ENCODE peak calls at places on chromosomes 4 and X, in nine cellular contexts. J, D, F, N, L, H, O, P and K are unnamed samples.

GRCh38 chrX:75746891-75747639 is 38.0 kb downstream of the MAGEE2 start:
- DNase-seq in J (peak; percentile 85), D (no peak), F (peak; percentile 48), N (no peak), L (no peak), H (no peak), O (no peak), P (peak; percentile 33), K (no peak)

GRCh38 chr4:110165382-110166285 is 32.8 kb downstream of the ELOVL6 start:
- DNase-seq in J (no peak), D (peak; percentile 60), F (no peak), N (peak; percentile 31), L (no peak), H (no peak), O (no peak), P (peak; percentile 57), K (no peak)

GRCh38 chr4:26719954-26720552 is 136.2 kb downstream of the TBC1D19 start:
- DNase-seq in J (no peak), D (peak; percentile 45), F (no peak), N (peak; percentile 8), L (no peak), H (no peak), O (no peak), P (no peak), K (no peak)

GRCh38 chrX:1421433-1422134 is 29.7 kb upstream of the SLC25A6 start:
- DNase-seq in J (peak; percentile 21), D (no peak), F (no peak), N (no peak), L (peak; percentile 52), H (peak; percentile 24), O (no peak), P (no peak), K (no peak)

GRCh38 chrX:45344597-45344996 is 143.9 kb upstream of the DIPK2B start:
- DNase-seq in J (no peak), D (no peak), F (no peak), N (no peak), L (no peak), H (no peak), O (no peak), P (no peak), K (no peak)

GRCh38 chr4:122920473-122920872 is 1.9 kb downstream of the NUDT6 start:
- DNase-seq in J (no peak), D (no peak), F (no peak), N (no peak), L (no peak), H (no peak), O (no peak), P (no peak), K (no peak)

GRCh38 chr4:159105761-159106243 is 2.9 kb downstream of the RAPGEF2 start:
- DNase-seq in J (no peak), D (peak; percentile 96), F (no peak), N (no peak), L (no peak), H (no peak), O (no peak), P (no peak), K (no peak)

GRCh38 chr4:99029018-99029735 is 33.7 kb downstream of the METAP1 start:
- DNase-seq in J (no peak), D (no peak), F (no peak), N (no peak), L (no peak), H (no peak), O (no peak), P (no peak), K (no peak)

GRCh38 chrX:112266136-112266535 is 183.6 kb upstream of the TRPC5 start:
- DNase-seq in J (no peak), D (no peak), F (no peak), N (no peak), L (no peak), H (no peak), O (no peak), P (no peak), K (no peak)

GRCh38 chr4:184805462-184806245 is 20.1 kb downstream of the ACSL1 start:
- DNase-seq in J (peak; percentile 86), D (no peak), F (peak; percentile 62), N (no peak), L (no peak), H (peak; percentile 82), O (no peak), P (peak; percentile 44), K (no peak)
- TF ChIP-seq POLR2A in J (no peak), D (no peak), F (no peak), N (no peak), L (no peak), H (no peak), O (no peak), P (peak; percentile 22), K (no peak)

GRCh38 chr4:154959756-154960155 is 178.7 kb downstream of the RBM46 start:
- DNase-seq in J (no peak), D (no peak), F (no peak), N (no peak), L (no peak), H (no peak), O (no peak), P (no peak), K (no peak)
- TF ChIP-seq POLR2AphosphoS5 in J (no peak), D (no peak), F (no peak), N (no peak), L (no peak), H (no peak), O (no peak), P (no peak), K (no peak)

DNA sequence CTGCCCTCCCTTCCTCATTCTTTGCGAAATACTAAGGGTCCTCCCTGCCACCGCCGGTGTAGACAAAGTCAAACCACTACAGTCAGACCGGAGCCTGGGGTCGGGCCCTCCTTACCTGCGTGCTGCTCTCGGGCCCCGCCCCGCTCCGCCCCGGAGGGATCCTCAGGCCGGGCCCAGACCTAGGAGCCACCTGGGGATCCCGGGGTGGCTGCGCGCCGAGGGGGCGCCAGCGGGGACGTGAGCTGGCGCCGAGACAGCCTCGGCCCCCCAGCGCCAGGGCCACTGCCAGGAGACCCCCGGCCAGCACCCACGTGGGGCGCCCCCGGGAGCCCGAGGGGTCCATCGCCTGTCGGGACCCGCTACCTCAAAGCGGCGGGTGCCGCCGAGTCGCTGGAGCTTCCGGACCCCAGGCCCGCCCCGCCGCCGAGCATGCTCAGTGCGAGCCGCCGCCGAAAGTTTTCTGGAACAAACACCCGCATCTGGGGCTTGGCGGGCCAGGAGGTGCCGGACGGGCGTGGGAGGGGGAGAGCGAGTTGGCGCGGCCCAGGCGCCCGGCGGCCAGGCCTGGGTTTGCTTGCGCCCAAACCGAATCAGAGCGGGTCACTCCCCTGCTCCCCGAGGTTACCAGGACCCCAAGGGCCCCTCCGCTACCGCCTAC is at the start of gene EVC2:
- DNase-seq in J (no peak), D (peak; percentile 47), F (peak; percentile 66), N (no peak), L (peak; percentile 91), H (peak; percentile 88), O (no peak), P (peak; percentile 58), K (peak; percentile 42)
- TF ChIP-seq POLR2A in J (no peak), D (peak; percentile 62), F (no peak), N (no peak), L (peak; percentile 19), H (peak; percentile 44), O (no peak), P (no peak), K (no peak)

GRCh38 chr4:39066371-39066770 is 4.3 kb downstream of the KLHL5 start:
- DNase-seq in J (no peak), D (no peak), F (no peak), N (no peak), L (no peak), H (no peak), O (no peak), P (no peak), K (no peak)

GRCh38 chr4:39067031-39067430 is 5.0 kb downstream of the KLHL5 start:
- DNase-seq in J (no peak), D (no peak), F (no peak), N (no peak), L (no peak), H (no peak), O (no peak), P (no peak), K (no peak)

GRCh38 chr4:39061450-39061849 is 582 bp upstream of the KLHL5 start:
- DNase-seq in J (no peak), D (no peak), F (no peak), N (no peak), L (no peak), H (no peak), O (no peak), P (no peak), K (no peak)

GRCh38 chr4:39062499-39062898 is 467 bp downstream of the KLHL5 start:
- DNase-seq in J (no peak), D (no peak), F (no peak), N (no peak), L (no peak), H (no peak), O (no peak), P (no peak), K (no peak)

DNA sequence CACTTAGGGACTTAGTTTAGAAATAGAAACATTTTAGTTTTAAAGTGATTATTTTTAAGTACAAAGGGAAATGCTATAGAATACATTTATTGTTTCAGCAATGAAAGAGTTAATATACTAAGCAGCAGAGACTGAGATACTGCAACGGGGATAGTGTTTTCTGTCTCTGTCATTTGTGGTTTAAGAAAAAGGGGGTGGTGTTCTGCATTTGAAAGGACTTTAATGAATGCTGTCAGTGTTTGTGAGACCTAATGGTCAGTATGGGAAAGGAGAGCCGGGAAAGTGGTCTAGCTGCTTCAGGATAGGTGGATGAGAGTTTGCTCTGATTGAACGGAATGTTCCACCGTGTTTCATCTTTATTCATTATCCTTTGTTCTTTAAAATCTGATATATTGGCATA is at the start of gene KLHL5:
- DNase-seq in J (no peak), D (no peak), F (no peak), N (no peak), L (no peak), H (no peak), O (no peak), P (no peak), K (no peak)
- TF ChIP-seq POLR2AphosphoS5 in J (no peak), D (no peak), F (no peak), N (no peak), L (no peak), H (no peak), O (no peak), P (no peak), K (no peak)

GRCh38 chr4:13656569-13656988 is 29.1 kb upstream of the BOD1L1 start:
- DNase-seq in J (peak; percentile 81), D (peak; percentile 65), F (peak; percentile 56), N (no peak), L (peak; percentile 66), H (no peak), O (peak; percentile 13), P (peak; percentile 54), K (no peak)
- TF ChIP-seq POLR2A in J (no peak), D (no peak), F (no peak), N (no peak), L (no peak), H (no peak), O (no peak), P (no peak), K (no peak)

DNA sequence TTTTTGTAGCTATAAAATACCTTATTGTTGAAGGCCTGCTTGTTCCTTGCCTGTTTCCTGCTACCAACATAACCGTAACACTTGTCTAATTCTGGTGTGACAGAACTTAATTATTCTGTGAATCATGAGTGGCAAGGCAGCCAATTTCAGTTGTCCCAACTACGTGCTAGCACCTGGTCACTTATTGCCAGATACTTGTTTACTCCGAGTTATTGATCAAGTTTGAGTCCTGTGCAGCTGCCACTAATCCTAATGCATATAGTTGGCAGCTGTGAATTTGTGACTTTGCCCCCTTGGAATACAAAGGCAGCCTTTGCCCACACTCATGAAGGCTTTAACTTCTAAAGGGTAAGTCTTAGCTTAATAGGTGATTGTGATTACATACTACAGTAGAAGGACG is 7.8 kb upstream of the RNF128 start:
- DNase-seq in J (no peak), D (no peak), F (no peak), N (no peak), L (no peak), H (no peak), O (no peak), P (no peak), K (no peak)
- TF ChIP-seq POLR2AphosphoS5 in J (no peak), D (no peak), F (no peak), N (no peak), L (no peak), H (no peak), O (no peak), P (no peak), K (no peak)